ENCODE peak calls at places on chromosomes 6 and 20, in five cellular contexts. Y, W, T, U and K are unnamed samples.

GRCh38 chr6:130046711-130047439 is 28.5 kb downstream of the L3MBTL3 start:
- DNase-seq in Y (no peak), W (no peak), T (no peak), U (no peak), K (no peak)

GRCh38 chr20:34861386-34862084 is 11.1 kb downstream of the GGT7 start:
- DNase-seq in Y (no peak), W (no peak), T (no peak), U (no peak), K (no peak)

GRCh38 chr20:9532069-9532809 is 17.8 kb downstream of the LAMP5 start:
- DNase-seq in Y (no peak), W (no peak), T (no peak), U (no peak), K (no peak)

GRCh38 chr6:101761124-101761601 is 367.7 kb downstream of the GRIK2 start:
- DNase-seq in Y (no peak), W (peak), T (no peak), U (no peak), K (no peak)

GRCh38 chr20:57809661-57810172 is 99.9 kb upstream of the PMEPA1 start:
- DNase-seq in Y (no peak), W (no peak), T (no peak), U (no peak), K (no peak)

GRCh38 chr6:170311696-170312095 is 5.1 kb downstream of the FAM120B start:
- DNase-seq in Y (no peak), W (no peak), T (no peak), U (no peak), K (no peak)

GRCh38 chr6:134539865-134540323 is 222.0 kb upstream of the SGK1 start:
- DNase-seq in Y (no peak), W (no peak), T (no peak), U (no peak), K (peak)

GRCh38 chr20:50427740-50428462 is 82.3 kb upstream of the PTPN1 start:
- DNase-seq in Y (no peak), W (no peak), T (no peak), U (no peak), K (no peak)

GRCh38 chr6:2765896-2766766 is 938 bp downstream of the WRNIP1 start:
- DNase-seq in Y (no peak), W (no peak), T (peak), U (no peak), K (peak)

GRCh38 chr6:163711615-163712568 is 297.4 kb downstream of the QKI start:
- DNase-seq in Y (no peak), W (peak), T (peak), U (no peak), K (no peak)

GRCh38 chr20:41061155-41061554 is 32.5 kb downstream of the TOP1 start:
- DNase-seq in Y (no peak), W (no peak), T (no peak), U (no peak), K (no peak)

GRCh38 chr20:20334489-20334888 is 33.4 kb upstream of the INSM1 start:
- DNase-seq in Y (no peak), W (no peak), T (no peak), U (no peak), K (no peak)

GRCh38 chr6:142313284-142313683 is 11.5 kb downstream of the ADGRG6 start:
- DNase-seq in Y (no peak), W (peak), T (no peak), U (no peak), K (no peak)

GRCh38 chr6:136085370-136086115 is 164.6 kb downstream of the MTFR2 start:
- DNase-seq in Y (no peak), W (no peak), T (no peak), U (no peak), K (no peak)

GRCh38 chr20:51326241-51326819 is 216.2 kb downstream of the NFATC2 start:
- DNase-seq in Y (no peak), W (no peak), T (peak), U (no peak), K (no peak)

GRCh38 chr20:3162080-3162611 is 2.5 kb upstream of the FASTKD5 start:
- DNase-seq in Y (no peak), W (no peak), T (no peak), U (peak), K (no peak)

GRCh38 chr20:46203510-46203837 is 85.4 kb downstream of the CD40 start:
- DNase-seq in Y (no peak), W (no peak), T (no peak), U (no peak), K (no peak)

GRCh38 chr20:17662333-17663039 is 19.6 kb downstream of the RRBP1 start:
- DNase-seq in Y (peak), W (no peak), T (no peak), U (no peak), K (peak)

GRCh38 chr20:1001981-1002681 is at the start of gene RSPO4:
- DNase-seq in Y (no peak), W (no peak), T (peak), U (no peak), K (no peak)

GRCh38 chr20:39876974-39877615 is 811.9 kb downstream of the MAFB start:
- DNase-seq in Y (no peak), W (no peak), T (no peak), U (no peak), K (no peak)

GRCh38 chr20:56424931-56425330 is 12.9 kb downstream of the CASS4 start:
- DNase-seq in Y (no peak), W (no peak), T (no peak), U (no peak), K (no peak)